ENCODE peak calls at places on chromosomes 1 and 21, in six cellular contexts. K is GM23338, M is transverse colon, V is esophagus muscularis mucosa, A is vagina, E is prostate gland. W is an unnamed sample.

GRCh38 chr1:62230724-62231123 is 36.1 kb downstream of the L1TD1 start:
- DNase-seq in K (no peak), M (no peak), V (no peak), A (no peak), E (no peak), W (no peak)

GRCh38 chr1:9118186-9118585 is 10.7 kb downstream of the GPR157 start:
- DNase-seq in K (no peak), M (no peak), V (no peak), A (no peak), E (no peak), W (no peak)

GRCh38 chr1:64744492-64745180 is at the start of gene RAVER2:
- DNase-seq in K (peak; percentile 81), M (peak; percentile 86), V (no peak), A (no peak), E (peak; percentile 84), W (peak; percentile 74)

GRCh38 chr1:229788004-229788403 is 162.0 kb downstream of the URB2 start:
- DNase-seq in K (no peak), M (no peak), V (no peak), A (no peak), E (no peak), W (no peak)

GRCh38 chr21:17371470-17371869 is 141.4 kb upstream of the CXADR start:
- DNase-seq in K (peak; percentile 4), M (no peak), V (no peak), A (no peak), E (no peak), W (no peak)

GRCh38 chr1:186819140-186819539 is 9.6 kb upstream of the PLA2G4A start:
- DNase-seq in K (no peak), M (no peak), V (no peak), A (no peak), E (no peak), W (peak; percentile 75)

GRCh38 chr1:239814306-239814881 is 277.3 kb upstream of the FMN2 start:
- DNase-seq in K (peak; percentile 78), M (no peak), V (no peak), A (no peak), E (no peak), W (no peak)

GRCh38 chr1:79852004-79852403 is 845.5 kb upstream of the ADGRL4 start:
- DNase-seq in K (peak; percentile 55), M (no peak), V (no peak), A (no peak), E (no peak), W (no peak)

GRCh38 chr21:38236232-38236631 is 20.6 kb upstream of the KCNJ15 start:
- DNase-seq in K (peak; percentile 4), M (no peak), V (no peak), A (no peak), E (no peak), W (no peak)

GRCh38 chr1:224368409-224368808 is 11.7 kb downstream of the CNIH4 start:
- DNase-seq in K (no peak), M (no peak), V (no peak), A (no peak), E (no peak), W (no peak)

GRCh38 chr1:12138196-12139183 is 28.3 kb upstream of the TNFRSF1B start:
- DNase-seq in K (no peak), M (no peak), V (no peak), A (no peak), E (no peak), W (no peak)

GRCh38 chr1:35573198-35573775 is at the start of gene TFAP2E:
- DNase-seq in K (peak; percentile 79), M (peak; percentile 65), V (no peak), A (no peak), E (peak; percentile 60), W (no peak)

GRCh38 chr1:215599418-215599817 is 32.3 kb downstream of the KCTD3 start:
- DNase-seq in K (peak; percentile 10), M (no peak), V (no peak), A (no peak), E (no peak), W (no peak)

DNA sequence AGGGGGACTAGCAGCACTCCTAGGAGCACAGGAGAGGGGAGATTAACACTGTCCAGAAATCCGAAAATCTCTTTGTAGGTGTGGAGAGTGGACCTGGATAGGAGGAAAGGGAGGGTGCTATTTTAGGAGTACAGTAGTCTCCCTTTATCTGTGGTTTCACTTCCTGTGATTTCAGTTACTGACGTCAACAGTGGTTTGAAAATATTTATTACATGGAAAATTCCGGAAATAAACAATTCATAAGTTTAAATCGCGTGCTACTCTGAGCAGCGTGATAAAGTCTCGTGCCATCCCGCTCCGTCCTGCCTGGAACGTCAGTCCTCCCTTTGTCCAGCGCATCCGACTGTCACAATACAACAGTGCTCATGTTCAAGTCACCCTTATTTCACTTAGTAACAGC is 6.6 kb upstream of the IL24 start:
- DNase-seq in K (no peak), M (peak; percentile 33), V (no peak), A (no peak), E (no peak), W (no peak)
- TF ChIP-seq POLR2AphosphoS5 in K (no peak), M (no peak), V (no peak), A (no peak), E (no peak), W (no peak)

DNA sequence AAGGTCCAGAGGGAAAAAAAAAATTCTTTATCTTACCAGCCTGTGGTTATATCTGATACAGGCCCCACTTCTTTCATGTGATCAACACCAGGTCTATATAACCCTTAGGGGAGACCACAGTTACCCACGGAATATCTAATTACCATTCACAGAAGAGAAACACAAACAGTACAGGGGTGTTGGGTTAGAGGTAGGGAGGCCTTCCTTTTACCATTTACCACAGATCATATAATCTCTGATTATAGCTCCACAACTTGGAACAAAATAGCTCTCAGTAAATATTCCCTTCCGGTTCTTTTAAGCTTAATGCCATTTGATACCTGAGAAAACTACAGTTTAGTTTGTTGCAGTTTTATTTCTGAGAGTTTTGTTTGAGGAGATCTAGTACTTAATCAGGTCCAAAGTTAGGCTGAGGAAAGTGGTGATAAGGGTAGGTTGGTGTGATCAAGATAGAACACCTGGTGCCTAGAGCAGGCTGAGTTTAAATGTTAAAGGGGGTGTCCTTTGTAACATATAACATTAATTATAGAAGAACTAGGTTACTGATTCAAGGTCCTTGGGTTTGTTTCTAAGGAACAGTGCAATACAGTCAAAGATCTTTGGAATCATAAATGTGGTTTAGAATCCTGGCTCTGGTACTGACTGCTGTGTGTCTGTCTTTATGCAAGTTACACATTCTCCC is 14.1 kb downstream of the EPB41 start:
- DNase-seq in K (no peak), M (no peak), V (no peak), A (no peak), E (no peak), W (no peak)
- H3K4me3 ChIP-seq in K (no peak overlapping the region), M (peak overlapping the region; percentile 0), V (no peak overlapping the region), A (no peak overlapping the region), E (no peak overlapping the region), W (no peak overlapping the region)

GRCh38 chr21:14957836-14958235 is 107.0 kb downstream of the NRIP1 start:
- DNase-seq in K (no peak), M (no peak), V (no peak), A (no peak), E (no peak), W (no peak)

GRCh38 chr21:14955936-14956520 is 108.8 kb downstream of the NRIP1 start:
- DNase-seq in K (no peak), M (no peak), V (no peak), A (no peak), E (no peak), W (no peak)

GRCh38 chr21:14959343-14959742 is 105.5 kb downstream of the NRIP1 start:
- DNase-seq in K (no peak), M (no peak), V (no peak), A (no peak), E (no peak), W (no peak)

GRCh38 chr21:14952916-14953315 is 111.9 kb downstream of the NRIP1 start:
- DNase-seq in K (no peak), M (no peak), V (no peak), A (no peak), E (no peak), W (no peak)

GRCh38 chr21:14956826-14957225 is 108.0 kb downstream of the NRIP1 start:
- DNase-seq in K (no peak), M (no peak), V (no peak), A (no peak), E (no peak), W (no peak)
- TF ChIP-seq POLR2AphosphoS5 in K (no peak), M (no peak), V (no peak), A (no peak), E (no peak), W (no peak)

GRCh38 chr1:170593173-170593572 is 61.2 kb downstream of the GORAB start:
- DNase-seq in K (peak; percentile 20), M (no peak), V (no peak), A (no peak), E (no peak), W (no peak)
- H3K4me3 ChIP-seq in K (no peak overlapping the region), M (no peak overlapping the region), V (no peak overlapping the region), A (peak overlapping the region; percentile 25), E (no peak overlapping the region), W (no peak overlapping the region)

DNA sequence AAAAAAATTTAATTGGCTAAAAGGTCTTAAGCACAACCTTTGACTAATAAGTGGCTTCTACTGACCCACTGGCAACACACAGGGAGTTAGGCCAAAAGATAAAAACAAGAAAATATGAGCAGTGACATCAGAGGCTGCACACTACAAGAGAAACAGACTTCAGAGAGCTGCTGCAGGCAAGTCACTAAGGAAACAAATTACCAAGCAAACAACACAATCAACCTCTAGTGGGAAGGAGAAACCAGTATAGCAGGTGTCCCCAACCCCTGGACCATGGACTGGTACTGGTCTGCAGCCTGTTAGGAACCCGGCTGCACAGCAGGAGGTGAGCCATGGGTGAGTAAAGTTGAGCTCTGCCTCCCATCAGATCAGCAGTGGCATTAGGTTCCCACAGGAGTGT is 20.8 kb upstream of the ENSA start:
- DNase-seq in K (no peak), M (peak; percentile 63), V (no peak), A (no peak), E (no peak), W (no peak)
- TF ChIP-seq POLR2AphosphoS5 in K (no peak), M (peak; percentile 24), V (no peak), A (no peak), E (no peak), W (no peak)

GRCh38 chr1:43531906-43532584 is 1.4 kb downstream of the PTPRF start:
- DNase-seq in K (peak; percentile 82), M (no peak), V (no peak), A (no peak), E (no peak), W (no peak)

GRCh38 chr1:43531453-43531905 is 796 bp downstream of the PTPRF start:
- DNase-seq in K (peak; percentile 71), M (peak; percentile 63), V (no peak), A (no peak), E (peak; percentile 62), W (no peak)

GRCh38 chr1:43534256-43534655 is 3.6 kb downstream of the PTPRF start:
- DNase-seq in K (no peak), M (no peak), V (no peak), A (no peak), E (no peak), W (no peak)

GRCh38 chr1:43533615-43534014 is 2.9 kb downstream of the PTPRF start:
- DNase-seq in K (no peak), M (no peak), V (no peak), A (no peak), E (no peak), W (no peak)

DNA sequence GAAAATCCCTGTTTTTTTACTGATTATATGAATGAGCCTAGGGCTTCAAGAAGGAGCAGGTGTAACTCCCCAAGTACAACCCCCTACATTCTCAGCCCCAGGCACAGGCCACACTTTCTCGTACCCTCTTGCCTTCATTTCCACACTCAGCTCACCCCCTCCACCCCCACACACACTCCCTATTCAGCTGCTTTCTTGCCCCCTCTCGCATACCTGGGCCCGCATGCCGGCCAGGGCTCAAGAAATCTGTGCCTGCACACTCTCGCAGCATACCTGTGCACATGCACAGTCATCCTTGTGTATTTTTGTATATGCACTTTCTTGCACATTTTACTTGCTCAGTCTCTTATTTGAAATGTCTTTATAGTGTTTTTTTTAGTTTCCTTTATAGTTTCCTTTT is 2.0 kb downstream of the PTPRF start:
- DNase-seq in K (no peak), M (no peak), V (no peak), A (no peak), E (no peak), W (no peak)
- H3K4me3 ChIP-seq in K (peak overlapping the region; percentile 94), M (peak overlapping the region; percentile 71), V (no peak overlapping the region), A (no peak overlapping the region), E (peak overlapping the region; percentile 91), W (no peak overlapping the region)

W was measured in HL-60.